ENCODE peak calls at places on chromosomes 11 and 22, in seven cellular contexts. N, P, H, A, B, M and F are unnamed samples.

GRCh38 chr11:64208086-64208795 is 1.7 kb downstream of the FERMT3 start:
- DNase-seq in A (no peak), P (no peak), H (no peak), B (no peak), N (no peak), M (no peak), F (no peak)

GRCh38 chr11:128890543-128891409 is at the start of gene KCNJ5:
- DNase-seq in N (no peak), P (no peak), H (no peak), M (no peak), B (peak; percentile 41), A (peak; percentile 48), F (no peak)

GRCh38 chr11:72834905-72835304 is 20.7 kb downstream of the ATG16L2 start:
- DNase-seq in P (no peak), B (no peak), N (no peak), H (no peak), A (no peak), M (no peak), F (no peak)

GRCh38 chr11:57172031-57172430 is 9.7 kb upstream of the LRRC55 start:
- DNase-seq in N (no peak), B (no peak), H (no peak), A (no peak), P (no peak), M (no peak), F (no peak)

GRCh38 chr22:43181321-43182076 is 5.4 kb downstream of the TTLL12 start:
- DNase-seq in M (no peak), H (no peak), N (no peak), P (no peak), A (no peak), B (no peak), F (no peak)

GRCh38 chr11:119433369-119433749 is 10.4 kb upstream of the THY1 start:
- DNase-seq in M (no peak), N (peak; percentile 77), B (peak; percentile 23), A (no peak), P (peak; percentile 29), H (no peak), F (no peak)

GRCh38 chr11:43278302-43278956 is 33.4 kb upstream of the API5 start:
- DNase-seq in A (peak; percentile 60), M (peak; percentile 4), H (no peak), N (peak; percentile 23), P (peak; percentile 79), B (peak; percentile 19), F (peak; percentile 23)

GRCh38 chr11:47881145-47881544 is 33.0 kb upstream of the NUP160 start:
- DNase-seq in P (no peak), B (no peak), N (no peak), H (no peak), M (no peak), A (no peak), F (no peak)

GRCh38 chr11:14114269-14114668 is 151.7 kb downstream of the SPON1 start:
- DNase-seq in A (no peak), N (no peak), M (no peak), H (no peak), P (no peak), B (no peak), F (no peak)

GRCh38 chr11:65207918-65208784 is 26.4 kb downstream of the CAPN1 start:
- DNase-seq in M (no peak), A (no peak), N (no peak), H (no peak), P (no peak), B (no peak), F (no peak)

GRCh38 chr11:47904048-47904447 is 55.9 kb upstream of the NUP160 start:
- DNase-seq in N (peak; percentile 64), H (no peak), M (peak; percentile 81), A (no peak), B (peak; percentile 62), P (no peak), F (no peak)

GRCh38 chr11:112719736-112720525 is 241.3 kb upstream of the NCAM1 start:
- DNase-seq in N (no peak), P (no peak), B (no peak), H (no peak), M (no peak), A (no peak), F (no peak)

GRCh38 chr11:36684840-36685800 is 87.1 kb upstream of the RAG2 start:
- DNase-seq in N (no peak), P (no peak), M (no peak), B (no peak), H (no peak), A (no peak), F (no peak)

GRCh38 chr11:19816817-19817216 is 104.2 kb downstream of the NAV2 start:
- DNase-seq in N (no peak), A (peak; percentile 53), M (no peak), P (peak; percentile 51), H (no peak), B (no peak), F (no peak)

GRCh38 chr11:73217131-73217809 is 811 bp upstream of the P2RY2 start:
- DNase-seq in M (no peak), H (no peak), N (no peak), B (no peak), A (no peak), P (no peak), F (no peak)

GRCh38 chr11:68950268-68950667 is 30.5 kb downstream of the MRGPRD start:
- DNase-seq in P (peak; percentile 70), A (peak; percentile 66), H (no peak), N (no peak), M (no peak), B (peak; percentile 55), F (peak; percentile 44)

GRCh38 chr11:107496011-107496410 is 38.4 kb upstream of the CWF19L2 start:
- DNase-seq in P (no peak), A (no peak), B (peak; percentile 18), H (no peak), M (no peak), N (peak; percentile 61), F (no peak)

GRCh38 chr11:102241026-102241425 is 76.3 kb upstream of the BIRC3 start:
- DNase-seq in H (no peak), M (no peak), B (peak; percentile 54), A (no peak), P (no peak), N (peak; percentile 50), F (no peak)

GRCh38 chr11:31487848-31488247 is 21.6 kb downstream of the IMMP1L start:
- DNase-seq in B (peak; percentile 70), M (peak; percentile 7), A (no peak), H (no peak), N (peak; percentile 73), P (peak; percentile 68), F (peak; percentile 27)

DNA sequence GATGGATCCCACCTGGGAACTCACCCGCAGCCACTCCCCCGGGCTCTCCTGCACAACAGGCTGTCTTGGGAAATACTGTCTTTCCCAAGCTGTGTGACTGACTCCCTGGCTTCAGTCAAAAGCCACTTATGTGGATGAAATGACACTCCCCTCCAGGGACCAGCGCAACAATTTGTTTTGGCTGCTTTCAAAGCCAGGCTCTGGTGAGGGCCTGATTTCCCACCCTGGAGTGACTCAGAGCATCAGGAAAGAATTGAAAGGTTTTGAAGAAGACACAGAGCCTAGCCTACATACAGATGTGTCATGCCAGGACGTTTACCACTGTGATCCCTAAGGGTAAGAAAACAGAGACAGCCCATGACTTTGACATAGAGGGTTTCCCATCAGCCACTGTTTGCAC is 550.5 kb downstream of the MIAT start:
- DNase-seq in P (no peak), B (peak; percentile 94), H (no peak), N (peak; percentile 39), M (no peak), A (no peak), F (no peak)
- H2AK5ac ChIP-seq in P (no peak overlapping the region), B (peak overlapping the region; percentile 54), H (no peak overlapping the region), N (no peak overlapping the region), M (no peak overlapping the region), A (no peak overlapping the region), F (no peak overlapping the region)

DNA sequence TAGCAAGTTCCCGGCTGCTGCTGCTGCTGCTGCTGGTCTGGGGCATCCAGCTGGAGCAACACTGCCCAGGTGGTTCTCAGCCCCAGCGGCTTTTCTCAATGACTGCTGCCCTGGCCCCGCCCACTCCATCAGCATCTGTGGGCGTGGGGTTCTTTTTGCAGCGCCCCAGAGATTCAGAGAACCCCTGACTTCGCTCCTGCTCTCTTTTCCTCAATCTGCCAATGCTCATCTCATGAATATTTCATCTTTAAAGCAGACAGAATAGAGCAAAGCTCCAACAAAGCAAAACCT is 363.5 kb downstream of the CTTN start:
- DNase-seq in P (no peak), B (no peak), H (no peak), A (no peak), M (no peak), N (no peak), F (no peak)
- H2AK5ac ChIP-seq in P (no peak overlapping the region), B (no peak overlapping the region), H (no peak overlapping the region), A (no peak overlapping the region), M (no peak overlapping the region), N (no peak overlapping the region), F (no peak overlapping the region)

GRCh38 chr11:75896843-75897419 is 81.9 kb downstream of the UVRAG start:
- DNase-seq in N (peak; percentile 55), P (peak; percentile 45), M (no peak), H (no peak), A (no peak), B (peak; percentile 54), F (peak; percentile 21)

GRCh38 chr11:75888391-75888790 is 73.4 kb downstream of the UVRAG start:
- DNase-seq in H (no peak), M (no peak), A (no peak), N (no peak), B (no peak), P (no peak), F (no peak)

GRCh38 chr11:75894036-75894585 is 79.1 kb downstream of the UVRAG start:
- DNase-seq in N (no peak), M (no peak), H (no peak), A (no peak), P (no peak), B (no peak), F (no peak)

GRCh38 chr11:75893202-75893601 is 78.2 kb downstream of the UVRAG start:
- DNase-seq in M (no peak), H (no peak), P (no peak), B (no peak), N (no peak), A (no peak), F (no peak)

DNA sequence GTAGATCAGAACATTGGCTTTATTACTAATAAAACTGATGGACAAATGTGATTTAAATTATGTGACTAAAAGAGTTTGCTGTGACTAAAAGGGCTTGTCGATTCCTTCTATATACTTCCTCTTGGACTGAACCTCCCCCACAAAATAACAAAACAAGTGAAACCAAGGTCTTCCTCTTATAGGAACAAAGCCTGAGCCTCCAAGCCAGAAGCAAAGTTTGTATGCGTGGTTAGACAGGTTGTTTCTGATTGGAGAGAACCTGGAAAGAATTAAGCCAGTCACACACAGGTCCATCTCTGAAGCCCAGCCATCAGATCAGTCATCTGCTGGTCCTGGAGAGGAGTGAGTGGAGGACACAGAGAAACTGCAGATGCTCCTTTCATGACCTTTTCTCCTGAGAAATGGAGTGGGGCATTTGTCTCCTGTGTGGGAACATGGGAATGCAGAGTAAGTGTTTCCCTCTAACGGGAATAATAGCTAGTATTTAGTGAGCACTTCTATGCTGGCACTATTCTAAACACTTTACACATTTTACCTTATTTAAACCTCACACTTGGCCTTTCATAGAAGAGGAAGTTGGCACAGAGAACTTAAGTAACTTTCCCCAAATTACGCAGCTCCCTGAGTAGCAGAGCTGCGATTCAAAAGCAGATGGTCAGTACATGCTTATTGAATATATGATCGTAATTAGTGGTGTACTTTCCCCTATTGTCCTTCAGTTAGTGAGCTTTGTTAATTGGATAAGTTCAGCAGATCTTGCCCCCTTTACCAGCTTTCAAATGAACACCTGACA is 77.1 kb downstream of the UVRAG start:
- DNase-seq in A (no peak), N (no peak), P (no peak), M (no peak), H (no peak), B (no peak), F (no peak)
- H2AK5ac ChIP-seq in A (no peak overlapping the region), N (no peak overlapping the region), P (no peak overlapping the region), M (no peak overlapping the region), H (no peak overlapping the region), B (no peak overlapping the region), F (no peak overlapping the region)

GRCh38 chr11:104175769-104176168 is 11.8 kb upstream of the PDGFD start:
- DNase-seq in A (no peak), H (no peak), M (no peak), N (no peak), P (no peak), B (no peak), F (no peak)
- H2AK5ac ChIP-seq in A (no peak overlapping the region), H (no peak overlapping the region), M (no peak overlapping the region), N (no peak overlapping the region), P (no peak overlapping the region), B (no peak overlapping the region), F (no peak overlapping the region)